ENCODE peak calls at places on chromosomes 7 and 10, in eight cellular contexts. K, O, D, Y, M, U, E and C are unnamed samples.

GRCh38 chr10:106582291-106582690 is 582.2 kb downstream of the SORCS1 start:
- DNase-seq in K (no peak), O (no peak), D (no peak), Y (peak), M (no peak), U (no peak), E (no peak), C (no peak)

GRCh38 chr7:127667017-127667670 is 15.2 kb downstream of the SND1 start:
- DNase-seq in K (no peak), O (peak), D (no peak), Y (peak), M (no peak), U (no peak), E (no peak), C (no peak)

GRCh38 chr7:79298145-79298760 is 155.2 kb downstream of the MAGI2 start:
- DNase-seq in K (no peak), O (peak), D (no peak), Y (peak), M (peak), U (no peak), E (peak), C (peak)

GRCh38 chr7:75962607-75963382 is 31.6 kb downstream of the TMEM120A start:
- DNase-seq in K (no peak), O (peak), D (no peak), Y (no peak), M (no peak), U (no peak), E (no peak), C (peak)

GRCh38 chr7:80133361-80134104 is 1.1 kb upstream of the GNAI1 start:
- DNase-seq in K (no peak), O (no peak), D (no peak), Y (peak), M (no peak), U (no peak), E (no peak), C (no peak)

GRCh38 chr10:47176903-47177860 is 122.8 kb upstream of the GDF10 start:
- DNase-seq in K (no peak), O (no peak), D (no peak), Y (no peak), M (no peak), U (no peak), E (no peak), C (peak)

GRCh38 chr7:149690688-149691446 is 82.5 kb downstream of the ZNF467 start:
- DNase-seq in K (no peak), O (peak), D (no peak), Y (peak), M (peak), U (no peak), E (peak), C (peak)

GRCh38 chr10:100668001-100668400 is 77.4 kb upstream of the PAX2 start:
- DNase-seq in K (no peak), O (no peak), D (no peak), Y (no peak), M (no peak), U (no peak), E (no peak), C (no peak)

GRCh38 chr10:49355221-49355620 is 40.7 kb downstream of the DRGX start:
- DNase-seq in K (no peak), O (no peak), D (no peak), Y (no peak), M (no peak), U (no peak), E (no peak), C (no peak)

GRCh38 chr10:27188897-27189296 is 33.7 kb downstream of the MASTL start:
- DNase-seq in K (no peak), O (no peak), D (no peak), Y (no peak), M (no peak), U (no peak), E (no peak), C (no peak)

GRCh38 chr7:85529831-85530230 is 343.0 kb upstream of the SEMA3D start:
- DNase-seq in K (no peak), O (peak), D (no peak), Y (no peak), M (no peak), U (no peak), E (no peak), C (peak)

GRCh38 chr7:22728416-22729029 is 1.5 kb downstream of the IL6 start:
- DNase-seq in K (no peak), O (peak), D (no peak), Y (peak), M (no peak), U (no peak), E (peak), C (peak)

GRCh38 chr7:101757879-101758278 is 59.5 kb upstream of the CUX1 start:
- DNase-seq in K (no peak), O (no peak), D (no peak), Y (no peak), M (no peak), U (no peak), E (no peak), C (no peak)

GRCh38 chr7:3217166-3217565 is 83.9 kb upstream of the SDK1 start:
- DNase-seq in K (no peak), O (peak), D (no peak), Y (peak), M (peak), U (no peak), E (no peak), C (peak)

GRCh38 chr10:83764681-83765080 is 374.6 kb upstream of the GHITM start:
- DNase-seq in K (no peak), O (peak), D (no peak), Y (no peak), M (no peak), U (no peak), E (no peak), C (no peak)

GRCh38 chr10:112875474-112876267 is 74.4 kb upstream of the TCF7L2 start:
- DNase-seq in K (peak), O (peak), D (no peak), Y (peak), M (no peak), U (no peak), E (no peak), C (peak)

GRCh38 chr7:128881458-128882125 is 18.9 kb downstream of the ATP6V1F start:
- DNase-seq in K (peak), O (no peak), D (no peak), Y (no peak), M (no peak), U (peak), E (no peak), C (no peak)

GRCh38 chr7:2894118-2894940 is 50.2 kb upstream of the GNA12 start:
- DNase-seq in K (peak), O (no peak), D (peak), Y (no peak), M (no peak), U (no peak), E (no peak), C (no peak)

GRCh38 chr10:96995851-96996250 is 163.8 kb downstream of the LCOR start:
- DNase-seq in K (no peak), O (peak), D (no peak), Y (peak), M (no peak), U (no peak), E (no peak), C (no peak)

GRCh38 chr7:69747144-69747543 is 148.9 kb downstream of the AUTS2 start:
- DNase-seq in K (no peak), O (no peak), D (no peak), Y (no peak), M (no peak), U (no peak), E (no peak), C (no peak)

GRCh38 chr7:64875658-64876406 is 27.2 kb upstream of the ZNF273 start:
- DNase-seq in K (no peak), O (no peak), D (no peak), Y (no peak), M (no peak), U (no peak), E (no peak), C (no peak)

GRCh38 chr7:80039255-80039884 is 95.3 kb upstream of the GNAI1 start:
- DNase-seq in K (no peak), O (no peak), D (no peak), Y (no peak), M (no peak), U (no peak), E (no peak), C (peak)

GRCh38 chr10:8913720-8914119 is 859.2 kb downstream of the GATA3 start:
- DNase-seq in K (no peak), O (no peak), D (no peak), Y (peak), M (no peak), U (peak), E (no peak), C (no peak)

GRCh38 chr10:44369296-44369695 is 15.6 kb downstream of the CXCL12 start:
- DNase-seq in K (no peak), O (no peak), D (no peak), Y (no peak), M (no peak), U (no peak), E (no peak), C (no peak)

GRCh38 chr10:76973515-76974289 is 663.9 kb downstream of the KCNMA1 start:
- DNase-seq in K (no peak), O (peak), D (no peak), Y (peak), M (no peak), U (no peak), E (no peak), C (no peak)

GRCh38 chr10:126315471-126316177 is 72.7 kb downstream of the ADAM12 start:
- DNase-seq in K (no peak), O (peak), D (no peak), Y (peak), M (no peak), U (no peak), E (no peak), C (peak)

GRCh38 chr10:84054743-84055142 is 84.6 kb upstream of the GHITM start:
- DNase-seq in K (no peak), O (no peak), D (no peak), Y (no peak), M (no peak), U (no peak), E (no peak), C (no peak)

GRCh38 chr7:154777023-154777422 is 225.9 kb downstream of the PAXIP1 start:
- DNase-seq in K (no peak), O (no peak), D (no peak), Y (no peak), M (no peak), U (no peak), E (peak), C (no peak)

GRCh38 chr7:28818996-28819395 is 139.1 kb downstream of the TRIL start:
- DNase-seq in K (no peak), O (no peak), D (no peak), Y (no peak), M (no peak), U (no peak), E (no peak), C (no peak)

GRCh38 chr7:73832806-73833205 is 2.0 kb downstream of the CLDN4 start:
- DNase-seq in K (no peak), O (no peak), D (no peak), Y (peak), M (no peak), U (no peak), E (no peak), C (no peak)

GRCh38 chr10:11742009-11742778 is at the start of gene ECHDC3:
- DNase-seq in K (peak), O (peak), D (peak), Y (no peak), M (peak), U (no peak), E (no peak), C (peak)

GRCh38 chr7:151452680-151453325 is 12.9 kb upstream of the CRYGN start:
- DNase-seq in K (peak), O (no peak), D (no peak), Y (no peak), M (no peak), U (no peak), E (no peak), C (no peak)

GRCh38 chr10:127906548-127907377 is at the start of gene PTPRE:
- DNase-seq in K (peak), O (peak), D (peak), Y (peak), M (peak), U (no peak), E (peak), C (no peak)

GRCh38 chr7:49001610-49002033 is 77.3 kb downstream of the CDC14C start:
- DNase-seq in K (no peak), O (no peak), D (no peak), Y (peak), M (peak), U (no peak), E (no peak), C (no peak)

GRCh38 chr10:84333864-84334451 is 5.6 kb downstream of the CCSER2 start:
- DNase-seq in K (no peak), O (no peak), D (peak), Y (no peak), M (no peak), U (no peak), E (no peak), C (peak)

GRCh38 chr7:104629393-104629792 is 301.0 kb downstream of the LHFPL3 start:
- DNase-seq in K (no peak), O (no peak), D (no peak), Y (no peak), M (no peak), U (no peak), E (no peak), C (no peak)

GRCh38 chr10:24784923-24785322 is 61.2 kb upstream of the ARHGAP21 start:
- DNase-seq in K (no peak), O (no peak), D (no peak), Y (peak), M (no peak), U (no peak), E (no peak), C (no peak)

GRCh38 chr10:82643601-82644000 is 768.6 kb downstream of the NRG3 start:
- DNase-seq in K (no peak), O (no peak), D (no peak), Y (no peak), M (no peak), U (no peak), E (no peak), C (no peak)
- H3K4me3 ChIP-seq in K (no peak), O (no peak), D (no peak), Y (no peak), M (no peak), U (no peak), E (no peak), C (no peak)

DNA sequence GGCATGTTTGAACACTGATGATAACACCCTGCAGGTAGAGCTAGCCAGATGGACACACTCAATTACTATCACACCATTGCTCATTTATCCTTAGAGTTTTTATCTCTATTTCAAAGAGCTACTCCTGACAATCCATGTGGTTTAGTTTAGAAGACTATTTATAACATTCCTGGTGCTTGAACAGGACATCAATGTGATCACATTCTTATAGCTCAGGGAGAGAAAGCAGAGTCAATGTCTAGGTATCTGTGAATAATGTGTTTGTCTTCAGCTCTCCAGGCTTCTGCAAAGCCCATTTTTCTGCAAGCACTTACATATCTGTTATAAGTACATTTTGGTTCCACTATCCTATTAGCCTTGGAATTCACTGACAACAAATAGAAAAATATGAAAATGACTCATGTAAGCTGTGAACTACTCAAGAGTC is 106.6 kb upstream of the MBL2 start:
- DNase-seq in K (no peak), O (peak), D (no peak), Y (peak), M (no peak), U (no peak), E (no peak), C (peak)
- TF ChIP-seq CTCF in K (no peak), O (no peak), D (no peak), Y (no peak), M (no peak), U (no peak), E (no peak), C (no peak)

GRCh38 chr7:134855467-134855866 is 76.0 kb downstream of the CALD1 start:
- DNase-seq in K (no peak), O (peak), D (no peak), Y (no peak), M (no peak), U (no peak), E (no peak), C (no peak)
- H3K4me3 ChIP-seq in K (no peak), O (no peak), D (no peak), Y (no peak), M (no peak), U (no peak), E (no peak), C (no peak)

DNA sequence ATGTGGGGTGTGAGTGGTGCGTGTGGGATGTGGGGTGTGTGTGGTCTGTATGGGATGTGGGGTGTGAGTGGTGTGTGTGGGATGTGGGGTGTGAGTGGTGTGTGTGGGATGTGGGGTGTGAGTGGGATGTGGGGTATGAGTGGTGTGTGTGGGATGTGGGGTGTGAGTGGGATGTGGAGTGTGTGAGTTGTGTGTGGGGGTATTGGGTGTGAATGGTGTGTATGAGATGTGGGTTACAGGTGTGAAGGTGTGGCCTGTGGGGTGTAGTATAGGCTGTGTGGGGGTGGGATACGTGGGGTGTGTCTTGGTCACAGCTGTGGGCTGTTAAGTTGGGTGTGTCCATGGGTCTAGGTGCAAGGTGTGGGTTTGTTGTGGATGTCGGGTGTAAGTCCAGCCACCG is 60.3 kb downstream of the CFAP46 start:
- DNase-seq in K (no peak), O (no peak), D (no peak), Y (no peak), M (no peak), U (no peak), E (no peak), C (no peak)
- TF ChIP-seq CTCF in K (no peak), O (no peak), D (no peak), Y (no peak), M (no peak), U (no peak), E (no peak), C (no peak)

GRCh38 chr10:28807760-28808613 is 130.7 kb downstream of the BAMBI start:
- DNase-seq in K (no peak), O (no peak), D (no peak), Y (no peak), M (no peak), U (no peak), E (no peak), C (no peak)

GRCh38 chr10:28805390-28805789 is 128.1 kb downstream of the BAMBI start:
- DNase-seq in K (no peak), O (no peak), D (no peak), Y (no peak), M (no peak), U (no peak), E (no peak), C (no peak)

GRCh38 chr10:28806951-28807759 is 129.8 kb downstream of the BAMBI start:
- DNase-seq in K (no peak), O (no peak), D (no peak), Y (no peak), M (no peak), U (no peak), E (no peak), C (no peak)

GRCh38 chr10:28808693-28809092 is 131.4 kb downstream of the BAMBI start:
- DNase-seq in K (no peak), O (no peak), D (no peak), Y (no peak), M (no peak), U (no peak), E (no peak), C (no peak)

DNA sequence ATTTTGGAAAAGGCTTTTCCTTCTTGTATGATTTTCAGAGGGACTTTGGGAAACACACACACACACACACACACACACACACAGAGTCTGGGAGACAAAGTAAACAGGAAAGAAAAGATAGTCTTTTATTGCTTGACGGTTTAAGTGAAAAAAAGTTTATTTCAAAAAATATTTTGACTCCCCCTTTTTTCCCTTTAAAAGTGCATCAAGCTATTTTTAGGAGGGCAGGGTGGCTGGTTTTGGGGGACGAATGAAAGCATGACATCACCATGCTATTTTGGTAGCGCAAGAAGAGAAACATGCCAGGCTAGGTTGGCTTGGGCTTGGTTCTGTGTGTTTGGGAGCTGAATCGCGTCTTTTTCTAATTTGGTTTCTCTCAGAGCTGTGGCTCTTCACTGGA is 129.2 kb downstream of the BAMBI start:
- DNase-seq in K (no peak), O (no peak), D (no peak), Y (no peak), M (no peak), U (no peak), E (no peak), C (no peak)
- H3K4me3 ChIP-seq in K (no peak), O (no peak), D (no peak), Y (no peak), M (no peak), U (no peak), E (no peak), C (no peak)

GRCh38 chr10:121927841-121928527 is at the start of gene ATE1:
- DNase-seq in K (peak), O (peak), D (peak), Y (peak), M (peak), U (peak), E (peak), C (peak)
- TF ChIP-seq CTCF in K (no peak), O (no peak), D (no peak), Y (no peak), M (no peak), U (no peak), E (no peak), C (peak)

DNA sequence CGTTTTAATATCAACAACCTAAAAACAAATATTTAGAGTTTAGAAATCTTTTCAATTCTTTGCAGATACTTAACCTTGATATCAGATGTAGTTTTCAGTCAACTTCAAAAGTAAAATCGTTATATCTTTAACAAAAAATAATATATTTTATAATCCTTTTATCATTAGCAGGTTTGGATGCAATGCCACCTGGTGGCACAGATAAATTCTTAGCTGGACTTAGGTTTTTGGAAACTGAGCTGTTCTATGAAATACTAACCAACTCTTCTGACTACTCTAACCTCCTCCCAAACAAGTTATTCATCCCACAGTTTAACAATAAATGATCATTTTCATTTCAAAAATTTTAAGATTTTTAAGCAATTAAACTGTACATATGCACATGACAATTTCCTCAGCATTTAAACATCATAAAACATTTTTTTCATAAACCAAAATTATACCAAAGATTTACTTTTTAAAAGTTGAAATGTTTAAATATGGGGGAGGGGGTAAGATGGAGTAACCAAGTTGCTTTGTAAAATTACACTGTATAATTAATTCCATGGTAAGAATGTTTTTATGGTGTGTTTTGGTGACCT is 56.9 kb downstream of the HIBADH start:
- DNase-seq in K (no peak), O (peak), D (no peak), Y (peak), M (no peak), U (no peak), E (no peak), C (peak)
- H3K4me3 ChIP-seq in K (no peak), O (no peak), D (no peak), Y (peak), M (no peak), U (no peak), E (no peak), C (no peak)

DNA sequence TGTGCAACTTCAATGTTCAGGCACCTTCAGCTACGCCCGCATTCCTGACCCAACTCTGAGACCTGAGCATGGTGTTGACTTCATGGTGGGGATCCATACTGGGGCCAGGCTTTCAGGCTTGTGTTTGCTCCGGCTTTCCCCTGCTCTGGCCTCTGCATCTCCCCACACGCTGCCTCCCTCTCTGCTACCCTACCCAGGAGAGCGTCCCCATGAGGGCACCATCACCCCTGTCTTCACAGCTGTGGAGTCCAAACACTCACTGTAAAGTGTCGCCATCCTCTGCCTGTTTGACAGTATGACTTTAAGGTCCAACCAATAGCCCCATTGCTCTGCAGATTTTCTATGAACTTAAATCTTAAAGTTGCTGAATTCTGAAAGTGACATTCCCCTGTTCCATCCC is 199.0 kb upstream of the GRB10 start:
- DNase-seq in K (no peak), O (no peak), D (no peak), Y (no peak), M (no peak), U (no peak), E (no peak), C (no peak)
- TF ChIP-seq CTCF in K (no peak), O (no peak), D (no peak), Y (no peak), M (no peak), U (no peak), E (no peak), C (no peak)

GRCh38 chr7:1571261-1571650 is 1.4 kb upstream of the PSMG3 start:
- DNase-seq in K (peak), O (peak), D (no peak), Y (peak), M (no peak), U (no peak), E (no peak), C (peak)
- H3K4me3 ChIP-seq in K (peak), O (peak), D (peak), Y (peak), M (peak), U (peak), E (peak), C (peak)